ENCODE peak calls at places on chromosomes 13 and 19, in four cellular contexts. M, R, I and Z are unnamed samples.

GRCh38 chr19:48755787-48756674 is 707 bp downstream of the FGF21 start:
- DNase-seq in M (no peak), R (no peak), I (no peak), Z (no peak)

GRCh38 chr19:41995959-41996797 is 2.1 kb upstream of the ATP1A3 start:
- DNase-seq in I (peak), R (no peak), M (peak), Z (no peak)

GRCh38 chr19:6484251-6484650 is 2.7 kb upstream of the DENND1C start:
- DNase-seq in I (no peak), M (no peak), R (no peak), Z (no peak)

GRCh38 chr13:48214519-48215121 is 18.4 kb upstream of the ITM2B start:
- DNase-seq in I (no peak), R (no peak), M (no peak), Z (no peak)

GRCh38 chr13:67231481-67231940 is 1.4 kb upstream of the PCDH9 start:
- DNase-seq in I (no peak), M (no peak), R (no peak), Z (no peak)

GRCh38 chr13:44692173-44692713 is 116.1 kb upstream of the TSC22D1 start:
- DNase-seq in R (no peak), M (no peak), I (peak), Z (no peak)

GRCh38 chr13:57996717-57997116 is 365.2 kb downstream of the PCDH17 start:
- DNase-seq in I (no peak), M (no peak), R (no peak), Z (no peak)

GRCh38 chr13:113210834-113211233 is 1.4 kb downstream of the CUL4A start:
- DNase-seq in M (no peak), I (no peak), R (no peak), Z (no peak)

GRCh38 chr19:52741951-52742485 is 7.2 kb upstream of the ZNF611 start:
- DNase-seq in M (no peak), I (no peak), R (no peak), Z (no peak)

GRCh38 chr13:90868321-90868920 is 479.1 kb upstream of the MIR17HG start:
- DNase-seq in M (no peak), I (peak), R (no peak), Z (peak)

GRCh38 chr13:101556676-101557121 is 104.2 kb downstream of the ITGBL1 start:
- DNase-seq in R (no peak), M (no peak), I (no peak), Z (no peak)

GRCh38 chr19:16585808-16586476 is 13.7 kb upstream of the SLC35E1 start:
- DNase-seq in I (no peak), M (no peak), R (peak), Z (no peak)

GRCh38 chr13:45521292-45521691 is 56.6 kb downstream of the COG3 start:
- DNase-seq in M (no peak), R (no peak), I (no peak), Z (no peak)

GRCh38 chr19:38676023-38676877 is 28.8 kb downstream of the ACTN4 start:
- DNase-seq in M (no peak), I (peak), R (no peak), Z (no peak)

GRCh38 chr19:54160182-54160811 is 776 bp upstream of the LENG1 start:
- DNase-seq in R (no peak), M (no peak), I (peak), Z (no peak)

GRCh38 chr19:39017646-39018045 is 14.7 kb downstream of the FBXO27 start:
- DNase-seq in R (no peak), M (no peak), I (no peak), Z (no peak)

GRCh38 chr19:54096642-54097106 is 3.9 kb downstream of the OSCAR start:
- DNase-seq in M (peak), I (peak), R (no peak), Z (no peak)

GRCh38 chr19:40241809-40242384 is 15.4 kb upstream of the CCNP start:
- DNase-seq in I (no peak), R (no peak), M (no peak), Z (no peak)

GRCh38 chr13:54980651-54981050 is 1952.0 kb downstream of the OLFM4 start:
- DNase-seq in I (no peak), M (no peak), R (no peak), Z (no peak)

GRCh38 chr13:105276571-105276970 is 1258.9 kb downstream of the EFNB2 start:
- DNase-seq in I (no peak), R (no peak), M (no peak), Z (no peak)

GRCh38 chr19:5547881-5548280 is 19.9 kb downstream of the TINCR start:
- DNase-seq in R (no peak), M (peak), I (peak), Z (peak)

GRCh38 chr19:30742539-30742938 is 370.4 kb downstream of the ZNF536 start:
- DNase-seq in M (no peak), I (no peak), R (no peak), Z (no peak)

GRCh38 chr19:40217921-40218890 is at the start of gene TTC9B:
- DNase-seq in I (peak), R (no peak), M (peak), Z (no peak)

GRCh38 chr13:36154567-36155231 is 23.5 kb upstream of the DCLK1 start:
- DNase-seq in R (no peak), M (peak), I (no peak), Z (no peak)

GRCh38 chr13:26985285-26985878 is 186.2 kb downstream of the USP12 start:
- DNase-seq in R (peak), M (peak), I (peak), Z (peak)

GRCh38 chr13:60001892-60002291 is 161.8 kb downstream of the DIAPH3 start:
- DNase-seq in R (no peak), I (no peak), M (no peak), Z (no peak)

GRCh38 chr13:89375839-89376238 is 1704.7 kb downstream of the SLITRK5 start:
- DNase-seq in R (no peak), M (no peak), I (no peak), Z (no peak)

GRCh38 chr19:2421581-2422306 is 5.6 kb downstream of the TIMM13 start:
- DNase-seq in I (no peak), R (no peak), M (no peak), Z (no peak)

GRCh38 chr19:2423913-2424685 is 3.3 kb downstream of the TIMM13 start:
- DNase-seq in R (no peak), I (no peak), M (no peak), Z (no peak)

GRCh38 chr19:2424686-2425621 is 2.4 kb downstream of the TIMM13 start:
- DNase-seq in M (peak), I (no peak), R (no peak), Z (no peak)

GRCh38 chr19:2425622-2426581 is 1.5 kb downstream of the TIMM13 start:
- DNase-seq in R (no peak), I (no peak), M (no peak), Z (no peak)

DNA sequence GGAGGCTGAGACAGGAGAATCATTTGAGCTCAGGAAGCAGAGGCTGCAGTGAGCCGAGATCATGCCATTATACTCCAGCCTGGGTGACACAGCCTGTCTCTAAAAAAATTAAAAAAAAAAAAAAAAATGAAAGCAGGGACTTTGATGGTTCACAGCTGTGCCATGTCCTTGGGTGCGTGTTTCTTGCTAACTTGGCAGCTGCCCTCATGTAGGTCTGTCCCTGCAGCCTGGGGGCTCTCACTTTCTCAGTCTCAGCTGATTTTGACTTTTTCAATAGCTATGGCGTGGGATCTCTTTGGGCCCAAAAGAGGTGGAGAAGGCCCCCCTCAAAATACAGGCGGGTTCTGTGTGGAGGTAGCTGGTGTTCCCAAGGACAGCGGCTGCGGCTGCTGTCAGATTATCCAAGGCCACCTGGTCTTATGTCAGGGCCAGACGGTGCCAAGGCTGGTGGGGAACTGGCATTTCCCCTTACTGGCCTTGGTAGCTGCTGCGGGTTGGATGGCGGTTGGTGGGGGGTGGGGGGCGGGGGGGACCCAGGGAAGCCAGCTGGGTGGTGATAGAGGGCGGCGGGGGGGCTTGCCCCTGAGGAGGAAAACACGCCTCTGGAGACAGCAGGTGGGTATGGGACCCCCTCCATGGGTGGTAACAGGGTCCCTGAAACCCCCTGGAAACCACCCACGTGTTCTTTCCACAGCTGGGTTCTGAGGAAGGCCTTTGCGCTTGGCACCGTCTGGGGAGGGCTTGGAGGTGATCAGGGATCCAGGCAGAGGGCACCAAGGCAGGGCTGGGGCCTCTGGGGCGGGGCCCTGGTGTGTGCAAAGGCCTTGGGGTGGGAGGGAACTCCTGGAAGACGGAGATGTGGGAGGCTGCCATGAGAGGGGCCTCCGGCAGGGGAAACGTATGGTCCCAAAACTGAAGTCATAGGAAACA is 4.2 kb downstream of the TIMM13 start:
- DNase-seq in M (no peak), R (no peak), I (no peak), Z (no peak)
- TF ChIP-seq ETV6 in M (no peak), R (no peak), I (no peak), Z (no peak)

DNA sequence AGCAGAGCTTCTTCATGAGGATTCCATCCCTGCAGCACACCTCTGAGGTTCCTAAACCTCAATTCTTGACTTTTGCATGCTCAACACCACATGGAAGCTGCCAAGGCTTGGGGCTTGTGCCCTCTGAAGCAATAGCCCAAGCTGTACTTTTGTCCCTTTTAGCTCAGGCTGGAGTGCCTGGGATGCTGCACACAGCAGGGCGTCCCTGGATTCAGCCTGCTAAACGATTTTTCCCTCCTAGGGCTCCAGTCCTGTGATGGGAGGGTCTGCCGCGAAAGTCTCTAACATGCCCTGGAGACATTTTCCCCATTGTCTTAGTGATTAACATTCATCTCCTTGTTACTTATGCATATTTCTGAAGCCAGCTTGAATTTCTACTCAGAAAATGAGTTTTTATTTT is 98.3 kb downstream of the SLITRK5 start:
- DNase-seq in I (no peak), R (no peak), M (no peak), Z (no peak)
- TF ChIP-seq ETV6 in I (no peak), R (no peak), M (no peak), Z (no peak)

GRCh38 chr19:15253513-15253912 is 21.3 kb upstream of the EPHX3 start:
- DNase-seq in M (no peak), I (no peak), R (no peak), Z (no peak)

GRCh38 chr19:15254547-15254946 is 22.3 kb upstream of the EPHX3 start:
- DNase-seq in M (no peak), R (no peak), I (no peak), Z (no peak)

GRCh38 chr19:15251749-15252397 is 19.6 kb upstream of the EPHX3 start:
- DNase-seq in I (peak), M (peak), R (no peak), Z (peak)

GRCh38 chr19:15252398-15253018 is 20.3 kb upstream of the EPHX3 start:
- DNase-seq in R (no peak), I (no peak), M (peak), Z (no peak)

DNA sequence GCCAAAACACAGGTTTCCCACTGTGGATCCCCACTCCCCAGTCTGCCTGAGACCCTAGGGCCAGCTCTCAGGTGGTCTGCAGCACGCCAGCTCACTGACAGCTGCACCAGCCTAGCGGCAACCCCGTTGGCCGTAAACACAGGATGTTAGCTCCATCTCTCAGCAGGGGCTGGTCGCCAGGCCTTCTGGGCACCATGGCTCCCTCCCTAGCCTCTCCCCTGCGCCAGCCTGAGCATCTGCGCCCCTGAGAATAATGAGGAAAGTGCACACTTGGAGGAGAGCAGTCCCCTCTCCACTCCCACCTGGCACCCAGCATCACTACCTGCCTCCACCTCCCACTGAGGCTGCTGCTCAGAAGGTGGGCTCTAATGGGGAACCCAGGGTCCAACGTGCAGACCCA is 20.8 kb upstream of the EPHX3 start:
- DNase-seq in M (no peak), I (no peak), R (no peak), Z (no peak)
- TF ChIP-seq ETV6 in M (no peak), I (no peak), R (no peak), Z (no peak)

GRCh38 chr13:109698779-109699178 is 87.6 kb downstream of the IRS2 start:
- DNase-seq in M (no peak), I (no peak), R (no peak), Z (no peak)
- TF ChIP-seq ETV6 in M (no peak), I (no peak), R (no peak), Z (no peak)

GRCh38 chr19:43316591-43317319 is 36.7 kb upstream of the CD177 start:
- DNase-seq in I (peak), M (peak), R (no peak), Z (peak)

GRCh38 chr19:43318796-43319314 is 34.6 kb upstream of the CD177 start:
- DNase-seq in M (no peak), I (no peak), R (no peak), Z (no peak)

GRCh38 chr19:43313711-43314495 is 39.6 kb upstream of the CD177 start:
- DNase-seq in R (no peak), I (no peak), M (no peak), Z (no peak)

GRCh38 chr19:43315851-43316250 is 37.6 kb upstream of the CD177 start:
- DNase-seq in M (peak), I (peak), R (no peak), Z (no peak)

DNA sequence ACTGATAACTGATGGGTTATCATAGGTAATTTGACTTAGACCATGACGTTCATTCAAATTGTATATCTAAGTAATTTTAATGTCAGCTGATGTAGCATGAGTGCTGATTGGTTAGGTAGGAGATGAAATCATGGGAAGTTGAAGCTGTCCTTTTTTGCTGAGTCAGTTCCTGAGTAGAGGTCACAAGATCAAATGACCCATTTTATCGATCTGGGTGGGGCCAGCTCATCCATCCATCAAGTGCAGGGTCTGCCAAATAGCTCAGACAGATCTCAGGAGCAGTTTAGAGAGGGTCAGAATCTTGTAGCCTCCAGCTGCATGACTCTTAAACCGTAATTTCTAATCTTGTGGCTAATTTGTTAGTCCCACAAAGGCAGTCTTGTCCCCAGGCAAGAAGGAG is 35.3 kb upstream of the CD177 start:
- DNase-seq in M (no peak), R (no peak), I (no peak), Z (no peak)
- TF ChIP-seq ETV6 in M (no peak), R (no peak), I (no peak), Z (no peak)

DNA sequence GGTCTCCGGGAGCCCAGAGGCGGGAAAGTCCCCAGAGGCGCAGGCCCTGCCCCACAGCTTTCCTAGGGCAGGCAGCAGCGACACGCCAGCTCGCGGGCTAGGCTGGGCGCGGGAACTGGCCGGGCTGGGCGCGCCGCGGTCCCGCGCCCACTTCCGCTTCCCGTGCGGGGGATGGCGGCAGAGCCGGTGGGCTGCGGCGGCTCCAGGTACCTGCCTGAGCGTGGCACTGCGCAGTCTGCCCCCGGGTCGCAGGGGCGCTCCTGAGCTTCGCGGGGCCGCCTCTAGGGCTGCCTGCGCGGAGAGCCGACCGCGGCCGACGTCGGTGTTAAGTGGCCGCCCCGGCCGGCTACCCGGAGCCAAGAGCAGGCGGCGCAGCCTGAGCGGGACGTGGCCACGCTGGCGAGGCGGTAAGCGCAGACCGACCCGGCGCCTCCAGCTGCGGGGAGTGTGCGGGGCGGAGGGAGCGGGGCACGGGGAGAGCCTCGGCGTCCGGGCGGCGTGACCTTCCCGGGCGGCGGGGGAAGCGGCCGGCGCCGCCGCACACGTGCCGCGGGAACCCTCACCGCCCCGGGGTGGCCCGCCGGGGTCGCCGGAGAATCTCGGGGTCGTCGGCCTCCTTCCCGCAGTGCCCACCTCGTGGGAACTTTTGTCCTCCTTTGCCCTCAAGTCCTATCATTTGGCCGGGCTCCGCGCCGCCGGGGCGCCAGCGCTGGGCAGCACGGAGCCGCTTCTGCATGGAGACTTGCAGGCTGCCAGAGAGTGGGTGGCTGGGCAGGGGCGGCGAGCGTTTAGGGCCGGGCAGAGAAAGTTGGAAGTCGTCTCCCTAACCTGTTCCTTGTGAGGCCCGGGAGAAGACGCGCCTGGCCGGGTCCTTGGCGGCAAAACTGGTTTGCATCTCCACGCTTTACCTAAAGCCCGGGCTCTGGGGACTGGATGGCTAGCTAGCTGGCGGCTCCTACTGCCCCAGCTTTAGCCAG is 31.4 kb upstream of the MPHOSPH8 start:
- DNase-seq in M (peak), R (no peak), I (peak), Z (peak)
- TF ChIP-seq ETV6 in M (no peak), R (no peak), I (no peak), Z (no peak)

DNA sequence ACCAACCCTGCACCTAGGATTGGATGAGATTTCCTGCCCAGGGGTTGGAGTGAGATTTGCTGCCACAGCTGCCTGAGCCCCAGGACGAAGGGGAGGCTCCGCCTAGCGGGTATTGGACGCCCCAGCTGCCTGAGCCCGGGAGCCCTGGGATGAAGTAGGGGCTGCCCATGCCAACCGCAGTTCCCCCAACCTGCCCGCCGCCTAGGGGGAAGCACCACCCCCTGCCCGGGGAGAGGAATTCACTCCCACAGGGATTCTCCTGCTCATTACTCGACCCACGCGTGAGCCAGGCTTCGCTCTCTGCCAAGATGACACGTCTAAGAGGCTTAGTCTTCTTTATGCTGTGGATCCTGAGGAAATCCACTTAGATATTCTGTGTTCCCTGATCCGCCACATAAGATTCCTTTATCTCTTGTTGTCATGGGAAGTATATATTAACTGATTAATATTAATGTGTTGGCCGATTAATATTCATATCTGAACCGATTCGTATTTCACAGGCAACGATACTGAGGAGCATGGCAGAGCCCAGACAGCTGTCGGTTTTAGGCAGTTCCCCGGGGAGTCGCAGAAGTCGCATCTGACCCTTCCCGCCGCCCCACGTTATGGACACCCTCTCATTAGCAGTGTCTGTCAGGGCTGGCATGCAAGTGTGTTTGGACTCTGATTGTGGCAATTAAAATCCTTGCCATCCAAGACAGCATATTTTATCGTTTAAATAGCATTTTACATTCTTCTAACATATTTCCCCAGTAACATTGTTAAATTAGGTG is 44.5 kb upstream of the KCTD15 start:
- DNase-seq in M (no peak), R (no peak), I (no peak), Z (no peak)
- TF ChIP-seq ETV6 in M (no peak), R (no peak), I (no peak), Z (no peak)